ENCODE peak calls at places on chromosomes 1 and 21, in seven cellular contexts. F is SJSA1; G is stimulated activated CD4-positive, alpha-beta T cell treated with anti-CD3 and anti-CD28 coated beads, Interleukin-15, amount 100 ng/mL, for 1 hour; N is activated T-cell treated with anti-CD3 and anti-CD28 coated beads for 1 hour; O is Caco-2; U is SHP77; A is activated CD4-positive, alpha-beta T cell treated with anti-CD3 and anti-CD28 coated beads, Interleukin-2, amount 50 U/mL, for 1 hour. D is an unnamed sample.

GRCh38 chr1:192802406-192802805 is 6.4 kb upstream of the RGS2 start:
- DNase-seq in N (no peak), F (no peak), G (no peak), U (no peak), O (no peak), A (no peak), D (no peak)

GRCh38 chr1:92476071-92476607 is 10.6 kb downstream of the GFI1 start:
- DNase-seq in O (no peak), N (peak), F (no peak), A (peak), G (no peak), U (no peak), D (no peak)

GRCh38 chr1:201561604-201562003 is 22.7 kb downstream of the NAV1 start:
- DNase-seq in O (no peak), N (no peak), A (no peak), F (no peak), U (no peak), G (no peak), D (no peak)

GRCh38 chr1:39491146-39491921 is at the start of gene BMP8A:
- DNase-seq in O (peak), N (peak), G (peak), U (peak), A (peak), F (no peak), D (peak)

GRCh38 chr1:229479660-229480399 is 28.3 kb downstream of the NUP133 start:
- DNase-seq in U (no peak), F (no peak), O (no peak), G (no peak), N (no peak), A (no peak), D (no peak)

GRCh38 chr1:29963946-29964345 is 727.6 kb downstream of the PTPRU start:
- DNase-seq in F (peak), A (no peak), O (no peak), G (no peak), U (no peak), N (no peak), D (no peak)

GRCh38 chr21:34181418-34181817 is 108.0 kb downstream of the MRPS6 start:
- DNase-seq in A (no peak), G (no peak), O (no peak), N (no peak), U (no peak), F (no peak), D (no peak)

GRCh38 chr1:2476066-2476999 is at the start of gene PLCH2:
- DNase-seq in O (no peak), N (no peak), U (no peak), A (no peak), G (no peak), F (no peak), D (no peak)

GRCh38 chr1:156502749-156503671 is 2.4 kb upstream of the MEF2D start:
- DNase-seq in N (no peak), A (no peak), F (peak), G (no peak), U (peak), O (peak), D (no peak)

GRCh38 chr1:8448906-8449661 is 131.2 kb downstream of the SLC45A1 start:
- DNase-seq in A (no peak), F (no peak), G (no peak), O (no peak), U (no peak), N (no peak), D (no peak)

GRCh38 chr1:167617100-167617949 is 12.7 kb upstream of the RCSD1 start:
- DNase-seq in A (no peak), O (no peak), F (no peak), N (no peak), U (no peak), G (no peak), D (no peak)

GRCh38 chr1:235826102-235826854 is 40.4 kb downstream of the LYST start:
- DNase-seq in N (no peak), F (no peak), O (no peak), A (no peak), G (no peak), U (no peak), D (no peak)

D was measured in HuH-7.